ENCODE peak calls at places on chromosomes 7 and 10, in eight cellular contexts. T is heart right ventricle, Z is body of pancreas, W is B cell, E is nephron progenitor cell, P is choroid plexus epithelial cell, I is endothelial cell, X is left ventricle myocardium inferior. J is an unnamed sample.
A peak's percentile ranks its signal among the peaks of the same experiment; 100 is the strongest.

GRCh38 chr10:78045237-78045636 is 11.6 kb downstream of the RPS24 start:
- DNase-seq in Z (no peak), P (no peak), E (no peak), X (no peak), T (no peak), W (no peak), I (no peak), J (peak; percentile 69)

GRCh38 chr10:42979730-42980467 is 97.0 kb upstream of the RET start:
- DNase-seq in T (no peak), P (no peak), I (no peak), E (no peak), Z (no peak), X (no peak), W (no peak), J (no peak)

GRCh38 chr10:91378061-91378460 is 32.1 kb upstream of the HECTD2 start:
- DNase-seq in T (no peak), W (no peak), E (no peak), Z (no peak), X (no peak), P (peak; percentile 20), I (no peak), J (no peak)

GRCh38 chr7:2856388-2857169 is 12.5 kb upstream of the GNA12 start:
- DNase-seq in I (no peak), W (no peak), Z (no peak), X (no peak), T (no peak), P (peak; percentile 52), E (no peak), J (no peak)

GRCh38 chr7:144534196-144534595 is 130.7 kb upstream of the NOBOX start:
- DNase-seq in W (no peak), P (peak; percentile 65), X (no peak), T (no peak), I (no peak), E (no peak), Z (no peak), J (no peak)

GRCh38 chr7:7761340-7761973 is 43.0 kb upstream of the RPA3 start:
- DNase-seq in W (peak; percentile 29), I (no peak), P (peak; percentile 82), X (no peak), E (no peak), Z (no peak), T (no peak), J (no peak)

GRCh38 chr7:30082686-30083085 is 52.1 kb upstream of the MTURN start:
- DNase-seq in Z (no peak), T (no peak), W (no peak), E (no peak), X (no peak), I (no peak), P (no peak), J (no peak)

GRCh38 chr10:93468532-93469213 is 13.5 kb downstream of the MYOF start:
- DNase-seq in T (no peak), P (peak; percentile 95), Z (peak; percentile 17), I (no peak), X (no peak), W (no peak), E (no peak), J (no peak)

GRCh38 chr10:11403116-11403515 is 208.3 kb downstream of the USP6NL start:
- DNase-seq in E (no peak), X (no peak), I (no peak), Z (no peak), W (peak; percentile 58), T (no peak), P (no peak), J (no peak)

GRCh38 chr7:151013728-151014497 is 10.4 kb downstream of the ATG9B start:
- DNase-seq in P (peak; percentile 58), E (peak; percentile 58), Z (peak; percentile 82), T (peak; percentile 68), X (peak; percentile 59), I (peak; percentile 86), W (peak; percentile 90), J (peak; percentile 78)

GRCh38 chr7:25877802-25878789 is 273.9 kb upstream of the NFE2L3 start:
- DNase-seq in Z (no peak), W (no peak), X (no peak), P (no peak), I (no peak), E (no peak), T (no peak), J (peak; percentile 47)

GRCh38 chr10:107496594-107496993 is 332.1 kb upstream of the SORCS1 start:
- DNase-seq in I (no peak), P (peak; percentile 55), Z (no peak), T (no peak), X (no peak), W (no peak), E (no peak), J (no peak)

GRCh38 chr10:15813415-15813814 is 46.9 kb downstream of the MINDY3 start:
- DNase-seq in P (peak; percentile 70), E (no peak), T (no peak), I (no peak), X (no peak), Z (no peak), W (no peak), J (no peak)

GRCh38 chr7:74657692-74658170 is at the start of gene GTF2I:
- DNase-seq in X (no peak), E (peak; percentile 69), T (no peak), Z (no peak), P (no peak), W (peak; percentile 78), I (peak; percentile 53), J (no peak)

GRCh38 chr7:54897891-54898290 is 120.9 kb upstream of the EGFR start:
- DNase-seq in P (peak; percentile 35), X (no peak), T (no peak), I (no peak), Z (no peak), E (no peak), W (no peak), J (no peak)

GRCh38 chr7:156120552-156120951 is 308.3 kb upstream of the SHH start:
- DNase-seq in T (no peak), Z (no peak), I (no peak), P (no peak), W (no peak), X (no peak), E (no peak), J (no peak)

GRCh38 chr7:3067193-3067592 is 23.5 kb upstream of the CARD11 start:
- DNase-seq in X (no peak), W (peak; percentile 52), Z (no peak), T (no peak), P (no peak), I (no peak), E (no peak), J (peak; percentile 31)

GRCh38 chr10:80471009-80471408 is 16.9 kb downstream of the TSPAN14 start:
- DNase-seq in Z (no peak), X (no peak), I (no peak), T (no peak), W (no peak), E (no peak), P (no peak), J (no peak)

GRCh38 chr7:78296689-78297371 is 498.3 kb downstream of the PHTF2 start:
- DNase-seq in T (no peak), E (no peak), P (no peak), I (no peak), Z (peak; percentile 95), X (no peak), W (no peak), J (no peak)

GRCh38 chr7:73742753-73743641 is 4.4 kb upstream of the ABHD11 start:
- DNase-seq in X (no peak), E (peak; percentile 89), T (no peak), I (peak; percentile 64), P (peak; percentile 36), W (peak; percentile 6), Z (peak; percentile 99), J (peak; percentile 31)

GRCh38 chr7:99562832-99563231 is 4.4 kb downstream of the ZNF655 start:
- DNase-seq in P (peak; percentile 99), T (no peak), X (no peak), W (no peak), I (no peak), Z (no peak), E (no peak), J (no peak)

DNA sequence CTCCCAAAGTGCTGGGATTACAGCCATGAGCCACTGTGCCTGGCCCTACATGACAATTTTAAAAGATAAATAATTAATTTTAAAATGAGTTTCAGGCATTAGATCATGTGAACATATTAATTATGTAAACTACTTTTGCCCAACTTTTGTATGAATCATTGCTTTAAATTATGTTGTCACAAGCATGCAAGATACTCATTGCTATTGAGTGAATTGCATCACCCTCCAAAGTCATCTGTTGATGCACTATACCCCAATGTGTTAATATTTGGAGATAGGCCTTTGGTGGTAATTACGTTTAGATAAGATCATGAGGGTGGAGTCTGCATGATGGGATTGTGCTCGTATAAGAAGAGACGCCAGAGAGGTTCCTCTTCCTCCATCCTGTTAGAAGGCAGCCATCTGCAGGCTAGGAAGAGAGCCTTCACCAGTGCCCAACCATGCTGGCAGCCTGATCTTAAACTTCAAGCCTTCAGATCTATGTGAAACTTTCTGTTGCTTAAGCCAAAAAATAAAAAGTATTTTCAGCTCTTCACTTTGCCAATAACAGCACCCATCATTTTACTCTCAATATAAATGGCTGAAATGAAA is 95.2 kb upstream of the MAGI2 start:
- DNase-seq in E (no peak), W (no peak), Z (no peak), I (no peak), P (no peak), X (no peak), T (no peak), J (no peak)
- TF ChIP-seq CTCF in E (no peak), W (no peak), Z (no peak), I (no peak), P (no peak), X (no peak), T (no peak), J (no peak)

GRCh38 chr10:30510184-30510931 is 76.4 kb downstream of the MAP3K8 start:
- DNase-seq in T (no peak), P (peak; percentile 81), I (no peak), Z (peak; percentile 38), X (no peak), W (no peak), E (no peak), J (peak; percentile 68)
- TF ChIP-seq CTCF in T (no peak), P (peak; percentile 37), I (no peak), Z (no peak), X (no peak), W (no peak), E (no peak), J (no peak)

DNA sequence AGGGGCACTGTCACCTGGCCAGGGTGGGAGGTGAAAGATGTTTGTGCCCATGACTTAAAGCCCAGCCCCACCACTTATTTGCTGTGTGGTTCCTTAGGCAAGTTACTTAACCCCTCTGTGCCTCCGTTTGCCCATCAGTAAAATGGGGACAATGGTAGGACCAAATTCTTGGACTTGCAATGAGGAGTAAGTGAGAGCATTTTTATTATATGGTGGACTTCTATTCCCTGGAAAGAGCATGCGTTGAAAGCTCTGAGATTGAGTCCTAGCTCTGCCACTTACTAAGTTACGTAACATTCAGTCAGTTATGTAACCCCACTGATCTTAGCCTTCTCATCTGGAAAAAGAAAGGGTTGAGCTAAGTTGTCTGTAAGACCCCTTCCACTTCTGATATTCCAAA is 18.8 kb downstream of the VSIR start:
- DNase-seq in T (no peak), Z (no peak), X (no peak), P (no peak), E (no peak), I (no peak), W (no peak), J (no peak)
- TF ChIP-seq CTCF in T (no peak), Z (no peak), X (no peak), P (no peak), E (no peak), I (no peak), W (no peak), J (no peak)

DNA sequence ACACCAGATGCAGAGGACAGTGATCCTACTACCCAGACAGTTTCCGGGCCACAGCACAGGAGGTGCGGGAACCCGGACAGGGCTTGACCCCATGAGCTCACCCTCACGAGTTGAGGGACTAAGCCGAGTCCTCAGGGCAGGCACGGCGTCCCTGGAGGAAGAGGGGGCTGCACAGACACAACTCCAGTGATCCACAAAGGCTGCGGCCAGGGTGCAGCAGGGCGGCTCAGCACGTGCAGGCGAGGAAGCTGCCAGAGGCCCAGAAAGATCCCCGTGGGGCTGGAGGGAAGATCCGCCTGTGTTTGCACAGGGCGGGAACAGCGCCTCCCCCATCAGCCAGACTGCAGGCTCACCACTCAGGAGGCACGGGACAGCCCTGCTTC is 45.9 kb upstream of the TMEM72 start:
- DNase-seq in I (no peak), P (no peak), W (no peak), E (no peak), Z (no peak), X (peak; percentile 48), T (peak; percentile 54), J (no peak)
- TF ChIP-seq CTCF in I (no peak), P (no peak), W (no peak), E (no peak), Z (no peak), X (no peak), T (no peak), J (no peak)

J was measured in GM10248.